ENCODE peak calls at places on chromosomes 1 and 21, in nine cellular contexts. One of them, this sample, is unnamed.

GRCh38 chr1:45954401-45954847 is 151.0 kb downstream of the MAST2 start:
- DNase-seq in H1: no peak
- DNase-seq in transverse colon: no peak
- DNase-seq in prostate gland: peak; percentile 22
- DNase-seq in HCT116: peak; percentile 4
- DNase-seq in sigmoid colon: no peak
- DNase-seq in spleen: no peak
- DNase-seq in GM23338: no peak
- DNase-seq in GM12878: no peak
- DNase-seq in this sample: no peak

GRCh38 chr1:85146972-85147359 is 53.9 kb downstream of the SYDE2 start:
- DNase-seq in sigmoid colon: no peak
- DNase-seq in H1: no peak
- DNase-seq in transverse colon: no peak
- DNase-seq in prostate gland: no peak
- DNase-seq in GM12878: no peak
- DNase-seq in GM23338: no peak
- DNase-seq in spleen: no peak
- DNase-seq in HCT116: no peak
- DNase-seq in this sample: no peak

GRCh38 chr1:74504125-74505065 is 8.0 kb downstream of the LRRC53 start:
- DNase-seq in prostate gland: no peak
- DNase-seq in GM12878: peak; percentile 33
- DNase-seq in HCT116: peak; percentile 19
- DNase-seq in H1: no peak
- DNase-seq in GM23338: peak; percentile 84
- DNase-seq in spleen: no peak
- DNase-seq in sigmoid colon: no peak
- DNase-seq in transverse colon: peak; percentile 27
- DNase-seq in this sample: no peak

GRCh38 chr1:69707103-69707502 is 139.4 kb downstream of the LRRC7 start:
- DNase-seq in H1: no peak
- DNase-seq in GM12878: no peak
- DNase-seq in spleen: no peak
- DNase-seq in transverse colon: no peak
- DNase-seq in prostate gland: no peak
- DNase-seq in HCT116: no peak
- DNase-seq in GM23338: no peak
- DNase-seq in sigmoid colon: no peak
- DNase-seq in this sample: no peak

GRCh38 chr1:167648252-167648849 is 18.3 kb downstream of the RCSD1 start:
- DNase-seq in H1: no peak
- DNase-seq in transverse colon: no peak
- DNase-seq in spleen: no peak
- DNase-seq in GM23338: no peak
- DNase-seq in prostate gland: no peak
- DNase-seq in GM12878: no peak
- DNase-seq in sigmoid colon: peak; percentile 69
- DNase-seq in HCT116: no peak
- DNase-seq in this sample: no peak

GRCh38 chr1:19208710-19209438 is 1.2 kb downstream of the UBR4 start:
- DNase-seq in GM23338: no peak
- DNase-seq in HCT116: no peak
- DNase-seq in GM12878: no peak
- DNase-seq in prostate gland: no peak
- DNase-seq in sigmoid colon: no peak
- DNase-seq in spleen: no peak
- DNase-seq in transverse colon: no peak
- DNase-seq in H1: no peak
- DNase-seq in this sample: no peak

GRCh38 chr21:42195378-42196031 is 23.4 kb upstream of the ABCG1 start:
- DNase-seq in HCT116: no peak
- DNase-seq in sigmoid colon: no peak
- DNase-seq in transverse colon: peak; percentile 44
- DNase-seq in H1: no peak
- DNase-seq in GM23338: no peak
- DNase-seq in spleen: no peak
- DNase-seq in GM12878: no peak
- DNase-seq in prostate gland: no peak
- DNase-seq in this sample: no peak

GRCh38 chr1:201486158-201486557 is 17.2 kb upstream of the PHLDA3 start:
- DNase-seq in H1: no peak
- DNase-seq in spleen: no peak
- DNase-seq in prostate gland: no peak
- DNase-seq in GM12878: no peak
- DNase-seq in transverse colon: no peak
- DNase-seq in GM23338: no peak
- DNase-seq in HCT116: no peak
- DNase-seq in sigmoid colon: no peak
- DNase-seq in this sample: no peak

GRCh38 chr1:234934611-234935033 is 194.0 kb downstream of the TOMM20 start:
- DNase-seq in GM12878: no peak
- DNase-seq in prostate gland: no peak
- DNase-seq in HCT116: no peak
- DNase-seq in H1: no peak
- DNase-seq in transverse colon: no peak
- DNase-seq in sigmoid colon: no peak
- DNase-seq in spleen: no peak
- DNase-seq in GM23338: no peak
- DNase-seq in this sample: no peak

GRCh38 chr1:198056255-198056654 is 100.5 kb upstream of the NEK7 start:
- DNase-seq in HCT116: no peak
- DNase-seq in GM12878: no peak
- DNase-seq in GM23338: peak; percentile 71
- DNase-seq in sigmoid colon: no peak
- DNase-seq in prostate gland: no peak
- DNase-seq in spleen: no peak
- DNase-seq in H1: peak; percentile 5
- DNase-seq in transverse colon: no peak
- DNase-seq in this sample: no peak

GRCh38 chr1:2251786-2252185 is 23.7 kb downstream of the SKI start:
- DNase-seq in prostate gland: peak; percentile 95
- DNase-seq in transverse colon: no peak
- DNase-seq in sigmoid colon: no peak
- DNase-seq in spleen: no peak
- DNase-seq in HCT116: no peak
- DNase-seq in H1: no peak
- DNase-seq in GM12878: no peak
- DNase-seq in GM23338: no peak
- DNase-seq in this sample: peak; percentile 80

GRCh38 chr1:2249559-2249906 is 21.4 kb downstream of the SKI start:
- DNase-seq in GM12878: no peak
- DNase-seq in GM23338: no peak
- DNase-seq in HCT116: no peak
- DNase-seq in H1: no peak
- DNase-seq in spleen: no peak
- DNase-seq in transverse colon: no peak
- DNase-seq in prostate gland: no peak
- DNase-seq in sigmoid colon: no peak
- DNase-seq in this sample: no peak

GRCh38 chr1:2252423-2252822 is 24.3 kb downstream of the SKI start:
- DNase-seq in GM12878: no peak
- DNase-seq in transverse colon: no peak
- DNase-seq in spleen: peak; percentile 66
- DNase-seq in HCT116: no peak
- DNase-seq in sigmoid colon: no peak
- DNase-seq in prostate gland: no peak
- DNase-seq in GM23338: no peak
- DNase-seq in H1: no peak
- DNase-seq in this sample: no peak

GRCh38 chr1:2251363-2251762 is 23.2 kb downstream of the SKI start:
- DNase-seq in transverse colon: no peak
- DNase-seq in sigmoid colon: no peak
- DNase-seq in prostate gland: no peak
- DNase-seq in spleen: no peak
- DNase-seq in GM23338: no peak
- DNase-seq in GM12878: no peak
- DNase-seq in H1: no peak
- DNase-seq in HCT116: no peak
- DNase-seq in this sample: no peak

DNA sequence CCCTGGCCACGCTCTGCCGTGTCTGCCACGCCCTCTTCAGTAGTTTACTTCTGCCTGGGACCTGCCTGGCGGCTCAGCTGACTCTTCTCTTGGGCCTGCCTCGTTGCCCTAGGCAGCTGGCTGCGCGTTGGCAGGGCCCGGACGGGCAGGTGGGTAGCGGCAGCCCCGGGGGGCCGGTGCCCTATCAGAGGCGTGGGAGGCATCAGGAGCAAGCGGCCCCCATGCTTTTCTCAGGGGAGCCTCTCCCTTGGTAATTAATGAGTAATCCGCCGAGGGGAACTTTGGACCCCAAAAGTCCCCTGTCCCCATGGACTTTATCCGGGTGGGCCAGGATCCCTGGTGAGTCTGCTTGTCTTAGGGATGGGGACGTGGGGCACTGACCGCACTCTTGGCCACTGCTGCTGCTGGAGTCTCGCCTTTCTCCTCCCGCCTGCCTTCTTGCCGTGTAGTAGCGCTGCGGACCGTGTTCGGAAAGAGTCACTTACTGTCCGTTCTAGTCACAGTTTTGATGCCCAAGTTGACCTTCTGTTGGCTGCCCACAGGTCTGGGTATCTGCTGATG is 22.7 kb downstream of the SKI start:
- DNase-seq in GM12878: no peak
- DNase-seq in transverse colon: no peak
- DNase-seq in GM23338: no peak
- DNase-seq in HCT116: no peak
- DNase-seq in prostate gland: peak; percentile 72
- DNase-seq in spleen: no peak
- DNase-seq in sigmoid colon: no peak
- DNase-seq in H1: no peak
- DNase-seq in this sample: no peak
- H3K27ac ChIP-seq in GM12878: no peak overlapping the region
- H3K27ac ChIP-seq in transverse colon: no peak overlapping the region
- H3K27ac ChIP-seq in GM23338: no peak overlapping the region
- H3K27ac ChIP-seq in HCT116: no peak overlapping the region
- H3K27ac ChIP-seq in prostate gland: peak overlapping the region; percentile 95
- H3K27ac ChIP-seq in spleen: no peak overlapping the region
- H3K27ac ChIP-seq in sigmoid colon: no peak overlapping the region
- H3K27ac ChIP-seq in H1: no peak overlapping the region
- H3K27ac ChIP-seq in this sample: peak overlapping the region; percentile 53

GRCh38 chr1:22471610-22472009 is 20.0 kb downstream of the ZBTB40 start:
- DNase-seq in sigmoid colon: no peak
- DNase-seq in transverse colon: no peak
- DNase-seq in GM23338: no peak
- DNase-seq in HCT116: no peak
- DNase-seq in spleen: no peak
- DNase-seq in prostate gland: no peak
- DNase-seq in GM12878: no peak
- DNase-seq in H1: no peak
- DNase-seq in this sample: no peak
- TF ChIP-seq POLR2AphosphoS5 in sigmoid colon: no peak
- TF ChIP-seq POLR2AphosphoS5 in transverse colon: no peak
- TF ChIP-seq POLR2AphosphoS5 in GM23338: no peak
- TF ChIP-seq POLR2AphosphoS5 in HCT116: no peak
- TF ChIP-seq POLR2AphosphoS5 in spleen: no peak
- TF ChIP-seq POLR2AphosphoS5 in prostate gland: no peak
- TF ChIP-seq POLR2AphosphoS5 in GM12878: no peak
- TF ChIP-seq POLR2AphosphoS5 in H1: no peak
- TF ChIP-seq POLR2AphosphoS5 in this sample: no peak

DNA sequence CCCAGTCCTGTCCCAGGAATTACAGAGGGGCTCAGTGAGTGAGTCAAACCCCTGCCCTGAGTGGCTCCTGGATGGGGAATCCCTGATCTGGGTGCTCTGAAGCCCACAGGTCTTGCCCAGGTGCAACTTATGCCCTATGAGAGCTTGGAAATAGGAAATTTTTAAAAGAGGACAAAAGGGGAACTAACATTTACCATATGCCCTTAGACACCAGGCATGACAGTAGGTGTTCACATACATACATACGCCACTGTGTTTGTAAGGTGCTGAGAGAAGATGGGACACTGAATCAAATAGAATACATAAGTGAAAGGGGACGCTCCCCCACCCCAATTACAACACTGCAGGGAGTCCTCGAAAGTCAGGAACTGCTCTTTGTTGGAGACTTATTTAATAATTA is 1.4 kb downstream of the CFAP45 start:
- DNase-seq in transverse colon: no peak
- DNase-seq in GM12878: no peak
- DNase-seq in prostate gland: no peak
- DNase-seq in sigmoid colon: peak; percentile 53
- DNase-seq in spleen: no peak
- DNase-seq in H1: no peak
- DNase-seq in GM23338: no peak
- DNase-seq in HCT116: no peak
- DNase-seq in this sample: no peak
- H3K27ac ChIP-seq in transverse colon: no peak overlapping the region
- H3K27ac ChIP-seq in GM12878: no peak overlapping the region
- H3K27ac ChIP-seq in prostate gland: no peak overlapping the region
- H3K27ac ChIP-seq in sigmoid colon: no peak overlapping the region
- H3K27ac ChIP-seq in spleen: no peak overlapping the region
- H3K27ac ChIP-seq in H1: no peak overlapping the region
- H3K27ac ChIP-seq in GM23338: no peak overlapping the region
- H3K27ac ChIP-seq in HCT116: no peak overlapping the region
- H3K27ac ChIP-seq in this sample: peak overlapping the region; percentile 14

DNA sequence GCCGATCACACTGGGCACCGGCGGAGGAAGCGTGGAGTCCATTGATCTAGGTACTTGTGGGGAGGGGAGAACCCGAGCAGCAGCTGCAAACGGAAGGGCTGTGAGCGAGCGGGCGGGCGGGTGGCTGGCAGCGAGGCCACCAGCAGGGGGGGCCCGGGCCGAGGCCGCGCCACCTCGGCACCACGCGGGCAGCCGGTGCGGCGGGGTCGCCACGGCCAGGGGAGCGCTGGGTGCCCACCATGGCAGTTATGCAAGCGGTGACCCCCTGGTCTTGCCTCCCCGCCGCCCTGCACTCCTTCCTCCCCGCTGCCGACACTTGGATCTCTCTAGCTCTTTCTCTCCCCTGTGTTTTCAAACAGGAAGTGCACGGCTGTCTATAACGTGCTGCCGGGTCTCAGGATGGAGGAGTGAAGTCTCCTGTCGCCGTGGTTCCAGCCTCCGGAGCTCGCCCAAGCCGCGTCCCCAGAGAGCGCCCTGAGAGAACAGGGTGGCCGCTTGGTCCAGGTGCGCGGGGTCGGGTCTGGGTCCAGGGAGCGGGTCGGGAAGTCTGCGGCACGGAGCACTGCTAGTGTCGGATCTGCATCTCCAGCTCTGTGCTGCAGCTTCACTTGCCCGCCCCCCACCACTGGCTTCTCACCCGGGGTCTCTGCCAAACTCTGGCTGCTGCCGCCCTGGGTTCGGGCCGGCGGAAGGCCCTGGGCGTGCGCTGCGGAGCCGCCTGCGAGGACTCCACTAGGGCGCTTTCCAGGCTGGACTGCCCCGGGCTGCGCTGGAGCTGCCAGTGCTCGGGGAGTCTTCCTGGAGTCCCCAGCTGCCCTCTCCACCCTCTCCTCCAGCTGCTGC is 22.7 kb downstream of the LRRC8D start:
- DNase-seq in prostate gland: peak; percentile 58
- DNase-seq in sigmoid colon: peak; percentile 77
- DNase-seq in HCT116: no peak
- DNase-seq in transverse colon: peak; percentile 80
- DNase-seq in GM12878: no peak
- DNase-seq in H1: no peak
- DNase-seq in GM23338: peak; percentile 86
- DNase-seq in spleen: peak; percentile 96
- DNase-seq in this sample: peak; percentile 58
- TF ChIP-seq POLR2AphosphoS5 in prostate gland: no peak
- TF ChIP-seq POLR2AphosphoS5 in sigmoid colon: no peak
- TF ChIP-seq POLR2AphosphoS5 in HCT116: peak; percentile 73
- TF ChIP-seq POLR2AphosphoS5 in transverse colon: no peak
- TF ChIP-seq POLR2AphosphoS5 in GM12878: peak; percentile 67
- TF ChIP-seq POLR2AphosphoS5 in H1: peak; percentile 29
- TF ChIP-seq POLR2AphosphoS5 in GM23338: no peak
- TF ChIP-seq POLR2AphosphoS5 in spleen: peak; percentile 73
- TF ChIP-seq POLR2AphosphoS5 in this sample: no peak

GRCh38 chr21:26112979-26113378 is 57.6 kb downstream of the APP start:
- DNase-seq in prostate gland: no peak
- DNase-seq in spleen: no peak
- DNase-seq in sigmoid colon: no peak
- DNase-seq in GM23338: no peak
- DNase-seq in transverse colon: no peak
- DNase-seq in H1: no peak
- DNase-seq in HCT116: no peak
- DNase-seq in GM12878: no peak
- DNase-seq in this sample: no peak
- H3K27ac ChIP-seq in prostate gland: no peak overlapping the region
- H3K27ac ChIP-seq in spleen: no peak overlapping the region
- H3K27ac ChIP-seq in sigmoid colon: no peak overlapping the region
- H3K27ac ChIP-seq in GM23338: peak overlapping the region; percentile 63
- H3K27ac ChIP-seq in transverse colon: no peak overlapping the region
- H3K27ac ChIP-seq in H1: no peak overlapping the region
- H3K27ac ChIP-seq in HCT116: no peak overlapping the region
- H3K27ac ChIP-seq in GM12878: no peak overlapping the region
- H3K27ac ChIP-seq in this sample: peak overlapping the region; percentile 21